ENCODE peak calls at places on chromosome 11, in eight cellular contexts. One of them, this sample, is unnamed.

GRCh38 chr11:60169264-60169915 is 13.5 kb downstream of the MS4A6A start:
- DNase-seq in fibroblast of lung: no peak
- DNase-seq in cardiac muscle cell: no peak
- DNase-seq in thoracic aorta: no peak
- DNase-seq in Peyer's patch: no peak
- DNase-seq in uterus: peak
- DNase-seq in breast epithelium: no peak
- DNase-seq in Karpas-422: peak
- DNase-seq in this sample: no peak

GRCh38 chr11:96054870-96055705 is 131.2 kb upstream of the MTMR2 start:
- DNase-seq in thoracic aorta: no peak
- DNase-seq in cardiac muscle cell: peak
- DNase-seq in Karpas-422: peak
- DNase-seq in uterus: no peak
- DNase-seq in Peyer's patch: no peak
- DNase-seq in breast epithelium: no peak
- DNase-seq in fibroblast of lung: peak
- DNase-seq in this sample: no peak

GRCh38 chr11:130499828-130500227 is 51.4 kb downstream of the ADAMTS15 start:
- DNase-seq in cardiac muscle cell: no peak
- DNase-seq in Karpas-422: no peak
- DNase-seq in breast epithelium: no peak
- DNase-seq in thoracic aorta: no peak
- DNase-seq in fibroblast of lung: no peak
- DNase-seq in Peyer's patch: no peak
- DNase-seq in uterus: no peak
- DNase-seq in this sample: no peak

GRCh38 chr11:12411806-12412727 is 34.7 kb downstream of the PARVA start:
- DNase-seq in breast epithelium: no peak
- DNase-seq in thoracic aorta: peak
- DNase-seq in uterus: peak
- DNase-seq in Peyer's patch: peak
- DNase-seq in fibroblast of lung: peak
- DNase-seq in Karpas-422: peak
- DNase-seq in cardiac muscle cell: peak
- DNase-seq in this sample: peak

GRCh38 chr11:16791494-16791961 is 53.1 kb downstream of the C11orf58 start:
- DNase-seq in uterus: no peak
- DNase-seq in Karpas-422: no peak
- DNase-seq in cardiac muscle cell: no peak
- DNase-seq in Peyer's patch: no peak
- DNase-seq in fibroblast of lung: peak
- DNase-seq in breast epithelium: no peak
- DNase-seq in thoracic aorta: peak
- DNase-seq in this sample: no peak

GRCh38 chr11:61771995-61772455 is 19.6 kb downstream of the MYRF start:
- DNase-seq in fibroblast of lung: no peak
- DNase-seq in cardiac muscle cell: peak
- DNase-seq in Peyer's patch: no peak
- DNase-seq in Karpas-422: no peak
- DNase-seq in thoracic aorta: no peak
- DNase-seq in breast epithelium: no peak
- DNase-seq in uterus: no peak
- DNase-seq in this sample: no peak

GRCh38 chr11:62461740-62462522 is 43.1 kb downstream of the SCGB1A1 start:
- DNase-seq in fibroblast of lung: no peak
- DNase-seq in cardiac muscle cell: no peak
- DNase-seq in Karpas-422: no peak
- DNase-seq in breast epithelium: no peak
- DNase-seq in thoracic aorta: no peak
- DNase-seq in Peyer's patch: no peak
- DNase-seq in uterus: no peak
- DNase-seq in this sample: no peak

GRCh38 chr11:17786824-17787525 is 52.4 kb downstream of the KCNC1 start:
- DNase-seq in fibroblast of lung: peak
- DNase-seq in Peyer's patch: no peak
- DNase-seq in cardiac muscle cell: no peak
- DNase-seq in breast epithelium: peak
- DNase-seq in uterus: no peak
- DNase-seq in thoracic aorta: no peak
- DNase-seq in Karpas-422: no peak
- DNase-seq in this sample: no peak

GRCh38 chr11:10747733-10748132 is 3.3 kb upstream of the CTR9 start:
- DNase-seq in fibroblast of lung: no peak
- DNase-seq in breast epithelium: no peak
- DNase-seq in cardiac muscle cell: no peak
- DNase-seq in Karpas-422: no peak
- DNase-seq in uterus: no peak
- DNase-seq in thoracic aorta: no peak
- DNase-seq in Peyer's patch: no peak
- DNase-seq in this sample: no peak

GRCh38 chr11:67283490-67283963 is 5.6 kb upstream of the ANKRD13D start:
- DNase-seq in breast epithelium: no peak
- DNase-seq in uterus: no peak
- DNase-seq in Peyer's patch: no peak
- DNase-seq in thoracic aorta: no peak
- DNase-seq in Karpas-422: no peak
- DNase-seq in fibroblast of lung: no peak
- DNase-seq in cardiac muscle cell: no peak
- DNase-seq in this sample: peak

GRCh38 chr11:96072592-96072991 is 148.7 kb upstream of the MTMR2 start:
- DNase-seq in Peyer's patch: no peak
- DNase-seq in fibroblast of lung: no peak
- DNase-seq in breast epithelium: no peak
- DNase-seq in uterus: no peak
- DNase-seq in thoracic aorta: no peak
- DNase-seq in Karpas-422: no peak
- DNase-seq in cardiac muscle cell: no peak
- DNase-seq in this sample: no peak

GRCh38 chr11:15769203-15769602 is 587.1 kb downstream of the SOX6 start:
- DNase-seq in Karpas-422: no peak
- DNase-seq in cardiac muscle cell: no peak
- DNase-seq in uterus: no peak
- DNase-seq in thoracic aorta: no peak
- DNase-seq in fibroblast of lung: no peak
- DNase-seq in Peyer's patch: no peak
- DNase-seq in breast epithelium: no peak
- DNase-seq in this sample: no peak

GRCh38 chr11:31649129-31649528 is 139.6 kb downstream of the ELP4 start:
- DNase-seq in Karpas-422: no peak
- DNase-seq in cardiac muscle cell: no peak
- DNase-seq in Peyer's patch: no peak
- DNase-seq in thoracic aorta: no peak
- DNase-seq in uterus: no peak
- DNase-seq in fibroblast of lung: no peak
- DNase-seq in breast epithelium: no peak
- DNase-seq in this sample: no peak

GRCh38 chr11:2387266-2387982 is 10.3 kb downstream of the CD81 start:
- DNase-seq in uterus: no peak
- DNase-seq in thoracic aorta: no peak
- DNase-seq in cardiac muscle cell: no peak
- DNase-seq in fibroblast of lung: peak
- DNase-seq in Peyer's patch: peak
- DNase-seq in Karpas-422: peak
- DNase-seq in breast epithelium: no peak
- DNase-seq in this sample: no peak

GRCh38 chr11:104073950-104074349 is 37.5 kb downstream of the DDI1 start:
- DNase-seq in Peyer's patch: no peak
- DNase-seq in cardiac muscle cell: no peak
- DNase-seq in uterus: no peak
- DNase-seq in breast epithelium: no peak
- DNase-seq in Karpas-422: peak
- DNase-seq in fibroblast of lung: no peak
- DNase-seq in thoracic aorta: no peak
- DNase-seq in this sample: no peak

GRCh38 chr11:89498845-89499448 is 7.8 kb upstream of the NOX4 start:
- DNase-seq in uterus: no peak
- DNase-seq in cardiac muscle cell: no peak
- DNase-seq in breast epithelium: no peak
- DNase-seq in Peyer's patch: no peak
- DNase-seq in thoracic aorta: no peak
- DNase-seq in Karpas-422: peak
- DNase-seq in fibroblast of lung: no peak
- DNase-seq in this sample: no peak

GRCh38 chr11:34730544-34731295 is 109.8 kb downstream of the EHF start:
- DNase-seq in uterus: no peak
- DNase-seq in fibroblast of lung: no peak
- DNase-seq in breast epithelium: no peak
- DNase-seq in cardiac muscle cell: no peak
- DNase-seq in thoracic aorta: no peak
- DNase-seq in Karpas-422: no peak
- DNase-seq in Peyer's patch: no peak
- DNase-seq in this sample: no peak

GRCh38 chr11:66143264-66143566 is 73.1 kb downstream of the PACS1 start:
- DNase-seq in cardiac muscle cell: no peak
- DNase-seq in thoracic aorta: no peak
- DNase-seq in uterus: no peak
- DNase-seq in breast epithelium: no peak
- DNase-seq in fibroblast of lung: no peak
- DNase-seq in Peyer's patch: no peak
- DNase-seq in Karpas-422: no peak
- DNase-seq in this sample: no peak
- H3K4me3 ChIP-seq in cardiac muscle cell: no peak
- H3K4me3 ChIP-seq in thoracic aorta: no peak
- H3K4me3 ChIP-seq in uterus: no peak
- H3K4me3 ChIP-seq in breast epithelium: no peak
- H3K4me3 ChIP-seq in fibroblast of lung: no peak
- H3K4me3 ChIP-seq in Peyer's patch: no peak
- H3K4me3 ChIP-seq in Karpas-422: no peak
- H3K4me3 ChIP-seq in this sample: no peak

GRCh38 chr11:106442032-106442431 is 364.6 kb downstream of the AASDHPPT start:
- DNase-seq in thoracic aorta: no peak
- DNase-seq in fibroblast of lung: no peak
- DNase-seq in breast epithelium: no peak
- DNase-seq in Peyer's patch: no peak
- DNase-seq in cardiac muscle cell: no peak
- DNase-seq in uterus: no peak
- DNase-seq in Karpas-422: no peak
- DNase-seq in this sample: no peak

GRCh38 chr11:106449756-106450155 is 372.3 kb downstream of the AASDHPPT start:
- DNase-seq in fibroblast of lung: no peak
- DNase-seq in uterus: no peak
- DNase-seq in breast epithelium: no peak
- DNase-seq in Peyer's patch: no peak
- DNase-seq in thoracic aorta: no peak
- DNase-seq in cardiac muscle cell: no peak
- DNase-seq in Karpas-422: no peak
- DNase-seq in this sample: no peak

GRCh38 chr11:106446961-106447360 is 369.5 kb downstream of the AASDHPPT start:
- DNase-seq in Karpas-422: no peak
- DNase-seq in thoracic aorta: no peak
- DNase-seq in uterus: no peak
- DNase-seq in cardiac muscle cell: no peak
- DNase-seq in breast epithelium: no peak
- DNase-seq in fibroblast of lung: no peak
- DNase-seq in Peyer's patch: no peak
- DNase-seq in this sample: no peak

GRCh38 chr11:106446302-106446701 is 368.8 kb downstream of the AASDHPPT start:
- DNase-seq in Karpas-422: no peak
- DNase-seq in cardiac muscle cell: no peak
- DNase-seq in uterus: no peak
- DNase-seq in thoracic aorta: no peak
- DNase-seq in Peyer's patch: no peak
- DNase-seq in fibroblast of lung: no peak
- DNase-seq in breast epithelium: no peak
- DNase-seq in this sample: no peak

GRCh38 chr11:106447631-106448191 is 370.2 kb downstream of the AASDHPPT start:
- DNase-seq in Peyer's patch: no peak
- DNase-seq in uterus: no peak
- DNase-seq in breast epithelium: no peak
- DNase-seq in Karpas-422: no peak
- DNase-seq in thoracic aorta: no peak
- DNase-seq in fibroblast of lung: no peak
- DNase-seq in cardiac muscle cell: no peak
- DNase-seq in this sample: no peak
- H3K27ac ChIP-seq in Peyer's patch: no peak
- H3K27ac ChIP-seq in uterus: no peak
- H3K27ac ChIP-seq in breast epithelium: no peak
- H3K27ac ChIP-seq in Karpas-422: no peak
- H3K27ac ChIP-seq in thoracic aorta: no peak
- H3K27ac ChIP-seq in fibroblast of lung: no peak
- H3K27ac ChIP-seq in cardiac muscle cell: no peak
- H3K27ac ChIP-seq in this sample: no peak

GRCh38 chr11:111908639-111909305 is 2.8 kb downstream of the CRYAB start:
- DNase-seq in Karpas-422: no peak
- DNase-seq in thoracic aorta: no peak
- DNase-seq in uterus: no peak
- DNase-seq in cardiac muscle cell: no peak
- DNase-seq in fibroblast of lung: no peak
- DNase-seq in breast epithelium: no peak
- DNase-seq in Peyer's patch: no peak
- DNase-seq in this sample: no peak

GRCh38 chr11:111910637-111911562 is 670 bp downstream of the CRYAB start:
- DNase-seq in breast epithelium: no peak
- DNase-seq in fibroblast of lung: no peak
- DNase-seq in thoracic aorta: no peak
- DNase-seq in uterus: no peak
- DNase-seq in Karpas-422: no peak
- DNase-seq in cardiac muscle cell: peak
- DNase-seq in Peyer's patch: no peak
- DNase-seq in this sample: peak

GRCh38 chr11:111906680-111907079 is 4.9 kb downstream of the CRYAB start:
- DNase-seq in uterus: no peak
- DNase-seq in thoracic aorta: no peak
- DNase-seq in fibroblast of lung: no peak
- DNase-seq in breast epithelium: no peak
- DNase-seq in Karpas-422: no peak
- DNase-seq in cardiac muscle cell: no peak
- DNase-seq in Peyer's patch: no peak
- DNase-seq in this sample: no peak

GRCh38 chr11:111911563-111912401 is at the start of gene CRYAB:
- DNase-seq in breast epithelium: peak
- DNase-seq in Peyer's patch: no peak
- DNase-seq in fibroblast of lung: peak
- DNase-seq in Karpas-422: no peak
- DNase-seq in thoracic aorta: peak
- DNase-seq in cardiac muscle cell: peak
- DNase-seq in uterus: peak
- DNase-seq in this sample: peak

DNA sequence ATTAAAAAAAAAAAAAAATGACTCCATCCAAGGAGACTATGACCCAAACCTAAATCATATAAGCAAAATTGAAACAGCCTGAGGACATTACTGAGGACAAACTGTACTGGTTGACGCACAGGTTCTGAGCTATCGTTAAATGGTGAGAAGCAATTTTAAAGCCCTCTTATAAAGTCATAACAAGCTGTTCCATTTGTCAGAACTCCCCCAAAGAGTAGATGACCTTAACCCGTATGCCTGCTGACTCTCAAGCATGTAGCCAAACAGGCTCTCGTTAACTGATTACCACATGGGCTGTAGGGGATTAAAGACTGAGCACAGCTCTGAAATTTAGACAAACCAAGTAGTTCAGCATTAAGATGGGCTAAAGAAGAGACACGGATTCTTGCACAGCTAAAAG is 2.2 kb downstream of the CRYAB start:
- DNase-seq in Peyer's patch: no peak
- DNase-seq in breast epithelium: no peak
- DNase-seq in fibroblast of lung: no peak
- DNase-seq in uterus: no peak
- DNase-seq in Karpas-422: no peak
- DNase-seq in thoracic aorta: no peak
- DNase-seq in cardiac muscle cell: no peak
- DNase-seq in this sample: no peak
- H3K4me3 ChIP-seq in Peyer's patch: no peak
- H3K4me3 ChIP-seq in breast epithelium: peak
- H3K4me3 ChIP-seq in fibroblast of lung: no peak
- H3K4me3 ChIP-seq in uterus: no peak
- H3K4me3 ChIP-seq in Karpas-422: no peak
- H3K4me3 ChIP-seq in thoracic aorta: peak
- H3K4me3 ChIP-seq in cardiac muscle cell: no peak
- H3K4me3 ChIP-seq in this sample: peak

GRCh38 chr11:74971424-74971823 is 17.3 kb upstream of the NEU3 start:
- DNase-seq in breast epithelium: no peak
- DNase-seq in Peyer's patch: no peak
- DNase-seq in fibroblast of lung: no peak
- DNase-seq in cardiac muscle cell: no peak
- DNase-seq in Karpas-422: no peak
- DNase-seq in thoracic aorta: no peak
- DNase-seq in uterus: no peak
- DNase-seq in this sample: no peak
- H3K27ac ChIP-seq in breast epithelium: no peak
- H3K27ac ChIP-seq in Peyer's patch: no peak
- H3K27ac ChIP-seq in fibroblast of lung: no peak
- H3K27ac ChIP-seq in cardiac muscle cell: no peak
- H3K27ac ChIP-seq in Karpas-422: no peak
- H3K27ac ChIP-seq in thoracic aorta: no peak
- H3K27ac ChIP-seq in uterus: no peak
- H3K27ac ChIP-seq in this sample: no peak

This sample was measured in left ventricle myocardium inferior.